ENCODE peak calls at places on chromosomes 4 and X, in seven cellular contexts. U is ureter; W is activated B cell treated with CpG ODN at 0.5 μM for 24 hours; Q is NCI-H1092 treated with DMSO at 0.1 percent for 48 hours; I is activated CD8-positive, alpha-beta memory T cell treated with anti-CD3 and anti-CD28 coated beads for 4 hours; L is effector memory CD8-positive, alpha-beta T cell; C is cardiac fibroblast. D is an unnamed sample.

GRCh38 chr4:89212666-89213381 is 94.8 kb downstream of the GPRIN3 start:
- DNase-seq in I (no peak), W (no peak), L (no peak), C (peak), U (no peak), Q (peak), D (no peak)

GRCh38 chr4:54217642-54218486 is 11.2 kb upstream of the PDGFRA start:
- DNase-seq in L (peak), I (peak), Q (peak), U (peak), W (peak), C (peak), D (peak)

GRCh38 chr4:1104647-1105046 is 8.7 kb downstream of the RNF212 start:
- DNase-seq in C (no peak), L (no peak), U (no peak), W (no peak), Q (no peak), I (no peak), D (no peak)

GRCh38 chr4:182470215-182470614 is 227.0 kb downstream of the TENM3 start:
- DNase-seq in U (no peak), L (no peak), W (no peak), I (no peak), Q (no peak), C (no peak), D (no peak)

GRCh38 chr4:169062861-169063197 is 52.8 kb upstream of the CBR4 start:
- DNase-seq in I (no peak), U (no peak), L (no peak), W (no peak), Q (no peak), C (peak), D (no peak)

GRCh38 chr4:83075696-83076095 is 38.8 kb downstream of the PLAC8 start:
- DNase-seq in L (no peak), Q (no peak), C (peak), I (no peak), W (no peak), U (no peak), D (no peak)

GRCh38 chrX:18884916-18885315 is 99.0 kb downstream of the PHKA2 start:
- DNase-seq in W (no peak), I (no peak), C (no peak), Q (no peak), L (no peak), U (no peak), D (no peak)

GRCh38 chrX:111131572-111131971 is 35.6 kb downstream of the PAK3 start:
- DNase-seq in U (no peak), W (no peak), C (peak), L (no peak), Q (no peak), I (no peak), D (no peak)

GRCh38 chrX:21683910-21684309 is 25.8 kb upstream of the KLHL34 start:
- DNase-seq in C (peak), U (no peak), L (no peak), Q (no peak), W (no peak), I (no peak), D (no peak)

GRCh38 chr4:73777612-73778011 is 37.2 kb downstream of the CXCL8 start:
- DNase-seq in Q (no peak), U (no peak), W (no peak), L (no peak), C (peak), I (no peak), D (no peak)

GRCh38 chrX:114201622-114202021 is 382.3 kb upstream of the HTR2C start:
- DNase-seq in U (no peak), Q (no peak), W (no peak), C (no peak), L (no peak), I (no peak), D (no peak)

GRCh38 chr4:3200423-3201090 is 48.4 kb upstream of the MSANTD1 start:
- DNase-seq in Q (no peak), U (no peak), C (no peak), L (no peak), W (no peak), I (no peak), D (no peak)

GRCh38 chr4:1792832-1793495 is at the start of gene FGFR3:
- DNase-seq in Q (no peak), W (peak), I (no peak), C (no peak), U (no peak), L (peak), D (peak)

GRCh38 chr4:185387957-185388356 is 7.8 kb downstream of the LRP2BP start:
- DNase-seq in L (no peak), I (no peak), U (no peak), Q (no peak), C (no peak), W (no peak), D (no peak)

GRCh38 chr4:54318904-54319303 is 89.8 kb downstream of the PDGFRA start:
- DNase-seq in C (peak), W (no peak), U (no peak), Q (peak), L (no peak), I (no peak), D (no peak)

GRCh38 chr4:39526810-39527295 is 386 bp downstream of the UGDH start:
- DNase-seq in Q (peak), C (no peak), L (no peak), U (no peak), I (peak), W (no peak), D (no peak)

GRCh38 chr4:76758290-76758882 is 139.6 kb downstream of the SOWAHB start:
- DNase-seq in W (no peak), U (no peak), C (peak), I (no peak), L (no peak), Q (peak), D (peak)

GRCh38 chr4:33924239-33924638 is 2320.1 kb downstream of the ARAP2 start:
- DNase-seq in Q (no peak), W (no peak), U (no peak), C (peak), L (no peak), I (no peak), D (no peak)

GRCh38 chr4:42454755-42455154 is 57.5 kb downstream of the SHISA3 start:
- DNase-seq in C (peak), W (no peak), Q (no peak), I (no peak), U (no peak), L (no peak), D (no peak)

GRCh38 chr4:7487464-7487863 is 52.7 kb upstream of the PSAPL1 start:
- DNase-seq in I (no peak), U (no peak), C (no peak), Q (peak), W (no peak), L (no peak), D (peak)

GRCh38 chr4:99934891-99935290 is 11.5 kb downstream of the DNAJB14 start:
- DNase-seq in U (no peak), L (no peak), W (no peak), Q (no peak), C (peak), I (no peak), D (no peak)

GRCh38 chr4:104015680-104016079 is 295.9 kb upstream of the TACR3 start:
- DNase-seq in I (no peak), C (no peak), U (no peak), L (no peak), W (no peak), Q (peak), D (peak)

GRCh38 chrX:150238656-150239382 is 124.3 kb upstream of the MAMLD1 start:
- DNase-seq in C (no peak), L (no peak), Q (no peak), I (no peak), U (no peak), W (no peak), D (no peak)

D was measured in NCI-H345.